ENCODE peak calls at places on chromosomes 5 and 9, in nine cellular contexts. U is spleen, X is astrocyte of the spinal cord, H is H1, F is GM13976, W is tibial artery, A is lower leg skin, O is PC-3, D is RWPE1. G is an unnamed sample.

GRCh38 chr5:80569086-80569960 is 757 bp downstream of the ANKRD34B start:
- DNase-seq in D (no peak), X (no peak), W (no peak), O (no peak), A (no peak), U (peak), F (peak), H (no peak), G (no peak)

GRCh38 chr5:472076-472655 is 29.2 kb downstream of the EXOC3 start:
- DNase-seq in H (no peak), U (peak), D (no peak), O (no peak), W (peak), X (no peak), F (no peak), A (no peak), G (no peak)

GRCh38 chr9:93093449-93094293 is 2.3 kb upstream of the CARD19 start:
- DNase-seq in U (peak), A (no peak), W (peak), O (no peak), X (no peak), F (no peak), H (no peak), D (no peak), G (no peak)

GRCh38 chr9:29129763-29130162 is 1556.5 kb upstream of the C9orf72 start:
- DNase-seq in O (no peak), H (no peak), U (no peak), F (no peak), D (no peak), W (no peak), X (peak), A (no peak), G (no peak)

GRCh38 chr5:102856374-102856748 is 101.3 kb downstream of the PAM start:
- DNase-seq in W (no peak), U (no peak), X (peak), A (no peak), F (no peak), O (peak), H (no peak), D (peak), G (no peak)

GRCh38 chr9:26856413-26857032 is 36.1 kb downstream of the CAAP1 start:
- DNase-seq in F (peak), X (peak), H (no peak), U (no peak), A (no peak), D (peak), O (peak), W (no peak), G (no peak)

GRCh38 chr9:79346350-79347020 is 225.3 kb upstream of the TLE4 start:
- DNase-seq in W (no peak), A (no peak), U (no peak), F (no peak), X (peak), D (no peak), O (no peak), H (no peak), G (no peak)

GRCh38 chr9:134326754-134327526 is 685 bp downstream of the RXRA start:
- DNase-seq in W (peak), U (peak), F (peak), A (no peak), O (peak), X (peak), D (peak), H (no peak), G (no peak)

GRCh38 chr9:3181049-3181953 is 337.4 kb upstream of the PUM3 start:
- DNase-seq in H (peak), W (no peak), U (no peak), A (no peak), D (peak), O (peak), X (peak), F (peak), G (no peak)

GRCh38 chr5:155027993-155028629 is 14.6 kb downstream of the KIF4B start:
- DNase-seq in F (no peak), X (no peak), W (no peak), D (peak), U (no peak), A (no peak), H (no peak), O (peak), G (no peak)

GRCh38 chr9:130780865-130781504 is 54.1 kb upstream of the ABL1 start:
- DNase-seq in W (peak), H (no peak), D (no peak), X (peak), A (peak), F (no peak), O (no peak), U (no peak), G (peak)

GRCh38 chr5:159331099-159331973 is 1.0 kb upstream of the IL12B start:
- DNase-seq in W (peak), X (peak), H (no peak), F (peak), D (peak), U (peak), A (peak), O (peak), G (peak)

DNA sequence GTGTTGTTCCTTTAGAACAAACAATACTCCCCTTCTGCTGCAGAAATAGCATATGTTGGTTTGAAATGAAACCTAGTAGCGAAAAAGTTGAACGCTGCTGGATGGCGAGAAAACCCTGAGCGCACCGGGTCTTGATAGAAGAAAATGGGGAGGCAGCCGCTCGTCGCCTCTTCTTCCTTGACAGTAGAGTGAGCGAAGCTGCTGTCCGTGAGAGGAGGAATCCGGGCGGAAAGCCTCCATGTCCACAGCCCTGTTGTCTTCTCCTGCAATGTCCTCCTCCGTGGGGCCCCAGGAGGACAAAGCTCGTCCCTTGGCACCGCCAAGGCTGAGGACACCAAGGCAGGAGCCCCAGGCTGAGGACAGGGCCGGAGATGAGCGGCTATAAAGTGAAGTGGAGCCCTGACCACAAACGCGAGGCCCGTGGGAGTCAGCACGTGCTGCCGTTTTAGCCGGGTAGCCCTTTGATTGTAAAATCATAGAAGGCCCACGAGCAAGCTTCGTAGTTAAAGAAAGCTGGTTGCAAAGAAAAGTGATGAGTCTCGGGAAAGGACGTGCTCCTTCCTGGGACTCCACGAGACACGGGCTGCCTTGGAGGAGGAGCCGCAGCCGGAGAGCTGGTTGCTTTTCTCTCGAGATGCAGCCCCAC is 35.6 kb downstream of the MRPL36 start:
- DNase-seq in O (no peak), A (no peak), X (no peak), W (no peak), F (no peak), U (peak), D (no peak), H (no peak), G (no peak)
- TF ChIP-seq CTCF in O (no peak), A (no peak), X (no peak), W (no peak), F (no peak), U (no peak), D (peak), H (no peak), G (no peak)

GRCh38 chr5:32055891-32056866 is 117.9 kb downstream of the GOLPH3 start:
- DNase-seq in U (no peak), W (no peak), H (no peak), X (no peak), O (peak), D (no peak), F (no peak), A (no peak), G (no peak)

GRCh38 chr5:32058101-32058500 is 116.0 kb downstream of the GOLPH3 start:
- DNase-seq in W (no peak), F (no peak), U (no peak), A (no peak), O (peak), D (no peak), H (no peak), X (no peak), G (no peak)

GRCh38 chr5:32061236-32061635 is 112.9 kb downstream of the GOLPH3 start:
- DNase-seq in W (no peak), O (no peak), X (no peak), A (no peak), U (no peak), H (no peak), F (no peak), D (no peak), G (no peak)

GRCh38 chr5:32059779-32060178 is 114.3 kb downstream of the GOLPH3 start:
- DNase-seq in X (peak), O (peak), H (no peak), A (no peak), D (peak), U (no peak), F (no peak), W (no peak), G (no peak)

DNA sequence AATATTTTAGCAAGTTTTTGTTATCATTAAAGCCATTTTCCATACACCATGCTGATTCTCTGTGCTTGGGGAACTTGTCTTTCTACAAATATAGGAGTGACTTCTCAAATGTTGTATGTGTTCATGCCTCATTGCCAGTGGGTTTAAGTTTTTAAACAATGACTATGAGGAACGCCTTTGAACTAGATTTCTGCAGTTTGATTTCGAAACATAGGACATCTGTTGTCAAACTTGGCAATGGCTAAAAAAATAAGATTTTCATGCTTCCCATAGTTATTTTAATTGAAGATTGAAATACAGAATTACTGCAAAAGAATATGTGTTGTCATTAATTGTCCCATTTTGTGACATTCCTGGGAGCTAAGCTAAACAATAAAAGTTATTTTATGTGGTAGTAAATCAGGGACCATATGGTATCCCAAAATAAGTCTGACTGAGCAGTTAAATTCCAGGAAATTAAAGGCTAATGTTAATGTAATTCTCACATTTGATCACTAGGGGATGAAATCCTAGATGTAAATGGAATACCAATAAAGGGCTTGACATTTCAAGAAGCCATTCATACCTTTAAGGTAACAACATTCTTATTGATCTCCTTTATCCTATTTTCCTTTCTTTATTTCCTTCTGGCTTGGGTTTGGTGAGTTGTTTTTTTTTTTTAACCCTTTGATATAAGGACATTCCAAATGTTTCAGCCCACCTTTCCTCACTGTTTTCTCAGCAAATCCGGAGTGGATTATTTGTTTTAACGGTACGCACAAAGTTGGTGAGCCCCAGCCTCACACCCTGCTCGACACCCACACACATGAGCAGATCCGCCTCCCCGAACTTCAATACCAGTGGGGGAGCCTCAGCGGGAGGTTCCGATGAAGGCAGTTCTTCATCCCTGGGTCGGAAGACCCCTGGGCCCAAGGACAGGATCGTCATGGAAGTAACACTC is 116.7 kb downstream of the GOLPH3 start:
- DNase-seq in D (no peak), W (no peak), U (no peak), O (peak), X (no peak), A (no peak), F (no peak), H (no peak), G (no peak)
- TF ChIP-seq CTCF in D (peak), W (no peak), U (no peak), O (peak), X (peak), A (no peak), F (no peak), H (no peak), G (no peak)

GRCh38 chr5:178113841-178114324 is 551 bp downstream of the N4BP3 start:
- DNase-seq in D (no peak), F (peak), O (no peak), H (no peak), W (no peak), X (no peak), A (no peak), U (no peak), G (no peak)

GRCh38 chr5:178111925-178112324 is 1.4 kb upstream of the N4BP3 start:
- DNase-seq in U (no peak), O (no peak), H (no peak), D (no peak), F (no peak), W (no peak), X (no peak), A (no peak), G (no peak)

GRCh38 chr5:178112545-178112944 is 787 bp upstream of the N4BP3 start:
- DNase-seq in O (no peak), U (no peak), W (no peak), X (no peak), D (no peak), A (no peak), H (no peak), F (no peak), G (no peak)

GRCh38 chr5:178114325-178115135 is 1.2 kb downstream of the N4BP3 start:
- DNase-seq in X (no peak), D (no peak), F (no peak), U (peak), W (no peak), O (no peak), A (no peak), H (no peak), G (no peak)

DNA sequence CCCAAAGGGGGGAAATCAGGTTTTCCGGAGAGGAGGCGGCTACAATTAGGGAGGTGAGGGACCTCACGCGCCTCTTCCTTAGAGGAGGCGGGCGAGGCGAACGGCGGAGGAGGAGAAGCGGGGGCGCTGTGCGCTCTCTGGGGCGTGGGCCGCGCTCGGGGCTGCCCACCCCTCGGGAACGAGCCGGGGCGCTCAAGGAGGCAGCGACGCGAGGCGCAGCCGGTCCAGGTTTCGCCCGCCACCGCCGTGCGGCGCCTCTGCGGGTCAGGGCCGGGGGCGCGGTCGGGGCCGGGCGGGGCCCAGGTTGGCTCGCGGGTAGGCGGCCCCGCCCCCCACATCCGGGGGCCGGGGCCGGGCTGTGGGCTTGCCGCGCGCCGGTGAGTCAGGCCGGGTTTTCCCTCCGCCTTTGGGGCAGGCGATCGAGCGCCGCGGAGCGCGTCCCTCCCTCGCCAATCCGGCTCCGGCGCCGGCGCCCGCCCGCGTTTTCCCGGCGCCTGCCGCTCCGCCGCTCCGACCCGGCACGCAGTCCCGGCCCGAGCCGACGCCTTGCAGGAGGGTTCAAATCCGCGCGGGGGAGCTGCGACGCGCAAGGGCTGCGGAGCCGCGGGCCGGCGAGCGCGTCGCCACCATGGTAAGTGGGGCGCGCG is at the start of gene N4BP3:
- DNase-seq in F (peak), D (peak), W (no peak), H (peak), U (peak), A (peak), O (peak), X (peak), G (no peak)
- TF ChIP-seq CTCF in F (peak), D (no peak), W (no peak), H (no peak), U (no peak), A (no peak), O (no peak), X (no peak), G (no peak)

GRCh38 chr9:88278036-88278435 is 110.2 kb upstream of the SPIN1 start:
- DNase-seq in W (no peak), D (no peak), H (no peak), A (no peak), X (no peak), F (no peak), U (no peak), O (no peak), G (no peak)

DNA sequence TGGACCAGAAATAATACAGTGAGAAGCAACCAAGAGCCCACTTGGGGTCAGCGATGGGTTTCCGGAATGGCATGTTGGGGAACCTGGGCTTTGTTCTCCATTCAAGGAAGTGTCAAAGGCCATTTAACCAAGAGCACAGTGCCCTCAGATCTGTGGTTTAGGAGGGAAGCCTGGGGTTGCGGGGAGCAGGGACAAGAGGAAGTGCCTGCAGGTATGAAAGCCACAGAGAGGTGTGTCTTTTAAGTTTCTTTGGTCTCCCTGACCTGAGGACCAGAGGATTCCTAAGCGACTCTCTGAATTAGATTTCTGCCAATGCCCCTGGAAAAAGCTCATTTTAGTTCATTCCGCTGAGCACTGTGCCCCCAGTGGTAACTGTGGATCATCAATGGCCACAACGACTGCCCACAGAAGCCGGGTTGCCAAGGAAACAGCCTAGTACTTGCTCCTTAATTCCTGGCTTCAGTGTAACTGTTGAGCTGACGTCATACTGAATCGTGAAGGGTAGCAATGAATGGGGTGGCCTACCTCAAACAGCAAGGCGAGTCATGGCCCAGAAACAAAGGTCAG is 107.3 kb upstream of the SPIN1 start:
- DNase-seq in O (no peak), U (no peak), W (no peak), H (peak), X (peak), F (no peak), A (no peak), D (no peak), G (no peak)
- TF ChIP-seq CTCF in O (no peak), U (no peak), W (no peak), H (peak), X (no peak), F (no peak), A (no peak), D (no peak), G (no peak)

DNA sequence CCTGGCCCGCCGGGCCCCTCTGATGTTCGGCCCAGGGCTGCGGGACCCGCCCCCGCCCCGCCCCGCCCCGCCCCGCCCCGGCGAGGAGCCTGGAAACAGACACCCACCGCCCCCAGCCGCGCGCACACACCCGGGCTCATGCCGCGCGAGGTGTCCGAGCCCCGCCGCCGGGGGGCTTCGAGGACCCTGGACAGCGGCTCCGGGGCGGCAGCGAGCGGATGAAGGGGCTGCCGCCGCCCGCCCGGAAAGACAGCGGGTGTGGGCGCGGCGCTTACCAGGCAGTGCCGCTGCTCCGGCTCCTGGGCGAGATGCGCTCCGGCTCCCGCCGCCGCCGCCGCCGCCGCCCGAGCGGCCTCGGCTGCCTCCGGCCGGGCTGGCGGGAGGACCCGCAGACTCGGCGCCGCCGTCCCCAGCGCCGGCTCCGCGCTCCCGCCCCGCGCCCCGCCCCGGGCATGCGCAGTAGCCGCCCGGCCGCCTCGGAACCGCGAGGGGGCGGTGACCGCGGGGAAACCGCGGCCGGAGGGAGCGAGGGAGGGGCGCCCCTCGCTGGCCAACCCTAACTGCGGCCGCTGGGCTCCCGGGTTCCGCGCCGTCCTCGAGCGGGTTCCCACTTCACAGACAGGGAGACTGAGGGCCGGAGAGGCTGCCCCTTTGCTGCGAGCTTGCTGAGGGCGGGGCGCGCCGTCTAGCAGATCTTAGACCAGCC is at the start of gene GPRIN1:
- DNase-seq in D (peak), W (no peak), A (no peak), X (peak), O (peak), F (peak), H (no peak), U (peak), G (no peak)
- TF ChIP-seq CTCF in D (peak), W (no peak), A (no peak), X (peak), O (peak), F (peak), H (no peak), U (peak), G (no peak)

DNA sequence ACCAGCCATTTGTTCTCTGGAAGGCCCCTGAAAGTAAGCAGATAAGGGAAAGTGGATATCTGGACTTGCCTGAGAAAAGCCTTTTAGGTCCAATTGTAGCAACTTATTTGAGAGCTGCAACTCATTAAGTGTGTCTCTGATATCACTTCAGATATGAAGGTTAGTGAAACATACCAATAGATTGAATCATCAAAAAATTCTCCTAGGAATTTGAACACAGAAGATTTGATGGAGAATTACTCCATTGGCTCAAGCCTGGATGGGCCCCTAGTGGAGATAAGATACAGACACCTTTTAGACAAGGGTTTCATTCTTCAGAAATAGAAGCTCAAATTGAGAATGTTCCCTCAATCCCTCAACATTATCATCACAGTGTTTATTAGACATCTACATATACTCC is 356.7 kb downstream of the NDUFS4 start:
- DNase-seq in A (no peak), U (no peak), F (no peak), X (peak), O (peak), W (no peak), D (peak), H (no peak), G (no peak)
- TF ChIP-seq CTCF in A (no peak), U (no peak), F (no peak), X (peak), O (peak), W (no peak), D (no peak), H (no peak), G (no peak)